ENCODE peak calls at places on chromosomes 13 and 19, in five cellular contexts. E, V, W, P and U are unnamed samples.

GRCh38 chr13:111460548-111461444 is 140.4 kb downstream of the TEX29 start:
- DNase-seq in V (peak), P (no peak), E (no peak), W (peak), U (no peak)

GRCh38 chr13:42574011-42574410 is at the start of gene TNFSF11:
- DNase-seq in V (no peak), E (no peak), P (no peak), W (no peak), U (no peak)

GRCh38 chr19:38877781-38878574 is at the start of gene RINL:
- DNase-seq in W (no peak), E (no peak), P (peak), V (no peak), U (no peak)

GRCh38 chr13:80339841-80340642 is 884 bp downstream of the SPRY2 start:
- DNase-seq in V (peak), W (no peak), P (peak), E (peak), U (no peak)

GRCh38 chr19:58001895-58002369 is 688 bp downstream of the ZNF606 start:
- DNase-seq in W (no peak), E (no peak), V (peak), P (no peak), U (no peak)

GRCh38 chr13:97043302-97043701 is 49.0 kb upstream of the OXGR1 start:
- DNase-seq in P (no peak), W (no peak), V (peak), E (no peak), U (no peak)

GRCh38 chr19:39126593-39127187 is 1.1 kb downstream of the PAK4 start:
- DNase-seq in E (no peak), W (no peak), V (no peak), P (peak), U (no peak)

GRCh38 chr19:52603558-52604207 is 33.6 kb downstream of the ZNF701 start:
- DNase-seq in V (peak), P (no peak), E (no peak), W (no peak), U (no peak)

GRCh38 chr13:32264407-32264806 is 50.8 kb downstream of the ZAR1L start:
- DNase-seq in W (no peak), V (peak), E (peak), P (peak), U (no peak)

GRCh38 chr19:34788074-34788473 is 15.1 kb upstream of the ZNF599 start:
- DNase-seq in W (no peak), E (no peak), P (no peak), V (no peak), U (no peak)

GRCh38 chr13:97257228-97257755 is 35.2 kb downstream of the MBNL2 start:
- DNase-seq in W (no peak), E (no peak), V (peak), P (no peak), U (no peak)

GRCh38 chr13:112014857-112015256 is 52.1 kb upstream of the SOX1 start:
- DNase-seq in V (no peak), W (no peak), P (no peak), E (no peak), U (no peak)

GRCh38 chr13:66400292-66400691 is 829.8 kb downstream of the PCDH9 start:
- DNase-seq in W (no peak), E (no peak), P (no peak), V (no peak), U (no peak)

GRCh38 chr13:99312493-99312883 is 5.3 kb upstream of the GPR183 start:
- DNase-seq in W (no peak), V (peak), E (peak), P (no peak), U (peak)

GRCh38 chr19:45164577-45165335 is 4.0 kb upstream of the NKPD1 start:
- DNase-seq in P (peak), E (peak), V (peak), W (peak), U (no peak)

GRCh38 chr13:72890546-72890945 is 108.6 kb downstream of the PIBF1 start:
- DNase-seq in W (no peak), P (no peak), V (no peak), E (no peak), U (no peak)

GRCh38 chr19:30229524-30230174 is 142.5 kb upstream of the ZNF536 start:
- DNase-seq in E (no peak), V (no peak), W (no peak), P (no peak), U (no peak)

GRCh38 chr13:98749501-98749900 is 3.0 kb downstream of the SLC15A1 start:
- DNase-seq in W (no peak), P (no peak), V (peak), E (no peak), U (no peak)

GRCh38 chr13:97359181-97360057 is 74.5 kb upstream of the RAP2A start:
- DNase-seq in P (peak), W (peak), V (peak), E (no peak), U (no peak)

GRCh38 chr13:32224916-32225315 is 90.2 kb downstream of the ZAR1L start:
- DNase-seq in P (no peak), V (peak), E (no peak), W (no peak), U (no peak)

GRCh38 chr19:56114051-56114694 is 6.9 kb downstream of the ZNF787 start:
- DNase-seq in P (no peak), W (no peak), V (no peak), E (no peak), U (no peak)

GRCh38 chr19:2533686-2534085 is 57.8 kb downstream of the GADD45B start:
- DNase-seq in V (peak), P (no peak), W (no peak), E (no peak), U (no peak)

GRCh38 chr19:7534531-7534980 is 961 bp upstream of the PNPLA6 start:
- DNase-seq in V (peak), P (peak), W (no peak), E (no peak), U (peak)

GRCh38 chr19:44737238-44738160 is 11.0 kb upstream of the BCL3 start:
- DNase-seq in V (peak), E (no peak), W (no peak), P (no peak), U (no peak)

GRCh38 chr13:73717632-73718031 is 416.6 kb downstream of the KLF12 start:
- DNase-seq in P (no peak), E (no peak), V (peak), W (no peak), U (no peak)

GRCh38 chr13:111269508-111269907 is 50.9 kb upstream of the TEX29 start:
- DNase-seq in P (no peak), W (no peak), E (no peak), V (no peak), U (no peak)

GRCh38 chr13:53090507-53090906 is 61.9 kb downstream of the OLFM4 start:
- DNase-seq in E (no peak), P (no peak), W (no peak), V (no peak), U (no peak)

GRCh38 chr19:48064509-48064908 is 20.6 kb upstream of the CABP5 start:
- DNase-seq in P (no peak), W (no peak), E (no peak), V (peak), U (no peak)
- H3K4me3 ChIP-seq in P (no peak), W (no peak), E (no peak), V (no peak), U (no peak)

GRCh38 chr19:10502524-10503001 is 593 bp downstream of the KEAP1 start:
- DNase-seq in E (peak), V (peak), W (peak), P (peak), U (peak)
- TF ChIP-seq CTCF in E (no peak), V (no peak), W (no peak), P (no peak), U (no peak)

GRCh38 chr19:18537431-18537830 is 5.9 kb downstream of the FKBP8 start:
- DNase-seq in E (no peak), W (no peak), P (no peak), V (no peak), U (no peak)
- H3K4me3 ChIP-seq in E (no peak), W (no peak), P (no peak), V (no peak), U (no peak)

DNA sequence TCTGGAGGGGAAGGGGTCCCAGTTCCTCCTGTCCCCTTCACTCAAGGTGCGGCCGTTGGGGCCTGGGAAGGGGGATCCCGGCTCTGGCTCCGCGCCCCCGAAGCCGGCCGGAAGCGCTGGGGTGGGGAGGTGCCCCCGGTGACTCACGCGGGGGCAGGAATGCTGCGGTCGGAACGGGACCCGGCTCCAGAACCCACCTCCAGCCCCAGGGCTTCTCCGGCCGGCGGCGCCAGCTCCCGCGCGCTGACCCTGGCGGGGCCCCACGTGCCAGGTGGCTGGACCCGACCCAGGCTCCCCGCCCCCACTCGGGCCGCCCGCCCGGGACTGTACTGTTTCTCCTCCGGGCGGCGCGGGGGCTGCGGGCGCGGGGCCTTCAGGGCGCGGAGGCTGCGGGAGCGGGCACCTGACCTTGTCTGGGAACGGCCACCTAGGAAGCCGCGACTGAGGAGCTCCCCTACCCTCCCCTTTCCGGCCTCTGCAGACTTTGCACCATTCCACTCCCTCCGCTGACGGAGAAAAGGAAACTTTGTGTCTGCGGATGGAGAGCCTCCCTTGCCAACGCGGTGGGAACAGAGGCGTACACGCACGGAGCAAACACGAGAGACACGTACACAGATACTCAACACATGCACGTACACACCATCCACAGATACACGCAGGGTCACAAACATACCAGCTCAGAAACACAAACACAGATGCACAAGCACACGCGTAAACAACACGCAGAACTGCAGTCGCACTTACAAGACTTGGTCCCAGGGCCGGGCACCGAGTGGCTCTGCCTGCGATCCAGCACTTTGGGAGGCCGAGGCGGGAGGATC is 7.2 kb downstream of the AXL start:
- DNase-seq in W (peak), P (peak), E (peak), V (peak), U (peak)
- TF ChIP-seq CTCF in W (no peak), P (no peak), E (no peak), V (peak), U (no peak)

GRCh38 chr19:680287-681028 is 4.3 kb downstream of the FSTL3 start:
- DNase-seq in V (peak), W (peak), E (peak), P (peak), U (peak)

GRCh38 chr19:681638-682037 is 5.4 kb downstream of the FSTL3 start:
- DNase-seq in P (no peak), E (no peak), V (no peak), W (no peak), U (no peak)

GRCh38 chr19:682678-683320 is 6.6 kb downstream of the FSTL3 start:
- DNase-seq in V (no peak), E (no peak), P (no peak), W (no peak), U (no peak)

GRCh38 chr19:679418-680286 is 3.5 kb downstream of the FSTL3 start:
- DNase-seq in P (peak), E (peak), W (no peak), V (peak), U (peak)

GRCh38 chr19:681029-681626 is 4.9 kb downstream of the FSTL3 start:
- DNase-seq in P (peak), W (no peak), V (no peak), E (peak), U (peak)
- H3K4me3 ChIP-seq in P (peak), W (peak), V (no peak), E (peak), U (peak)